ENCODE peak calls at places on chromosomes 16 and 17, in six cellular contexts. P is fibroblast of the aortic adventitia, B is HT1080, Z is fibroblast of lung, T is fibroblast of the conjunctiva, V is AG10803. H is an unnamed sample.
A peak's percentile ranks its signal among the peaks of the same experiment; 100 is the strongest.

GRCh38 chr17:64368277-64368676 is 22.4 kb downstream of the PECAM1 start:
- DNase-seq in Z (no peak), V (no peak), P (no peak), B (no peak), T (no peak), H (no peak)

GRCh38 chr16:62404857-62405611 is 368.8 kb upstream of the CDH8 start:
- DNase-seq in B (no peak), V (no peak), T (no peak), Z (no peak), P (no peak), H (no peak)

GRCh38 chr17:34151081-34151480 is 104.0 kb upstream of the CCL2 start:
- DNase-seq in P (no peak), V (peak; percentile 25), T (no peak), B (peak; percentile 20), Z (peak; percentile 66), H (no peak)

GRCh38 chr17:5418858-5419355 is 555 bp downstream of the NUP88 start:
- DNase-seq in P (peak; percentile 25), B (peak; percentile 35), T (no peak), Z (peak; percentile 52), V (no peak), H (peak; percentile 39)

GRCh38 chr17:83024205-83024971 is 55.0 kb upstream of the METRNL start:
- DNase-seq in T (no peak), V (no peak), B (no peak), Z (no peak), P (no peak), H (no peak)

GRCh38 chr16:85955566-85955965 is 56.6 kb downstream of the IRF8 start:
- DNase-seq in V (no peak), P (no peak), T (no peak), B (no peak), Z (no peak), H (no peak)

GRCh38 chr16:57395026-57395425 is 9.5 kb upstream of the CCL17 start:
- DNase-seq in T (no peak), B (no peak), P (no peak), V (no peak), Z (no peak), H (no peak)

GRCh38 chr16:540645-541340 is 13.3 kb downstream of the CAPN15 start:
- DNase-seq in P (no peak), Z (no peak), B (no peak), V (no peak), T (no peak), H (no peak)

GRCh38 chr17:38539386-38539785 is 66.4 kb downstream of the SRCIN1 start:
- DNase-seq in Z (no peak), V (no peak), B (no peak), P (no peak), T (no peak), H (no peak)

GRCh38 chr16:59645194-59645593 is 911.1 kb upstream of the GOT2 start:
- DNase-seq in P (no peak), V (no peak), B (no peak), T (no peak), Z (no peak), H (no peak)

GRCh38 chr16:77332792-77333191 is 102.0 kb downstream of the ADAMTS18 start:
- DNase-seq in V (peak; percentile 26), Z (no peak), B (no peak), P (no peak), T (no peak), H (peak; percentile 49)

GRCh38 chr16:88672776-88673175 is 9.9 kb upstream of the MVD start:
- DNase-seq in T (no peak), P (no peak), B (no peak), Z (no peak), V (no peak), H (no peak)

GRCh38 chr16:52690468-52690867 is 143.5 kb upstream of the TOX3 start:
- DNase-seq in B (no peak), T (no peak), Z (no peak), V (no peak), P (no peak), H (no peak)

GRCh38 chr17:69060835-69061234 is at the start of gene ABCA9:
- DNase-seq in T (peak; percentile 90), V (peak; percentile 94), Z (peak; percentile 39), P (peak; percentile 99), B (no peak), H (peak; percentile 96)

GRCh38 chr16:17259751-17260270 is 210.9 kb downstream of the XYLT1 start:
- DNase-seq in T (no peak), B (no peak), Z (no peak), V (no peak), P (no peak), H (no peak)

GRCh38 chr16:56860226-56861020 is 4.6 kb upstream of the SLC12A3 start:
- DNase-seq in Z (peak; percentile 12), V (no peak), B (no peak), T (no peak), P (no peak), H (no peak)

GRCh38 chr16:2082171-2082982 is 34.6 kb downstream of the TSC2 start:
- DNase-seq in Z (no peak), B (no peak), T (no peak), P (no peak), V (no peak), H (peak; percentile 44)

GRCh38 chr17:72926171-72926570 is 166.3 kb downstream of the SLC39A11 start:
- DNase-seq in V (no peak), Z (no peak), B (no peak), T (no peak), P (no peak), H (peak; percentile 8)

GRCh38 chr16:19005561-19006445 is 22.1 kb downstream of the TMC7 start:
- DNase-seq in V (peak; percentile 10), T (no peak), B (peak; percentile 100), Z (peak; percentile 46), P (peak; percentile 44), H (peak; percentile 20)

GRCh38 chr16:73671102-73671501 is 623.2 kb upstream of the ZFHX3 start:
- DNase-seq in T (no peak), P (no peak), B (no peak), V (no peak), Z (no peak), H (no peak)

GRCh38 chr17:80892019-80892855 is 99.4 kb upstream of the CHMP6 start:
- DNase-seq in T (peak; percentile 91), B (peak; percentile 97), P (peak; percentile 92), Z (peak; percentile 99), V (peak; percentile 96), H (peak; percentile 99)

GRCh38 chr17:75124041-75124818 is 7.3 kb downstream of the NT5C start:
- DNase-seq in V (no peak), Z (peak; percentile 86), T (peak; percentile 16), P (peak; percentile 43), B (peak; percentile 100), H (peak; percentile 72)